ENCODE peak calls at places on chromosomes 7 and 10, in six cellular contexts. F is fibroblast of villous mesenchyme, J is lower lobe of right lung, Q is AG09309, D is IMR-90, X is A549. M is an unnamed sample.

GRCh38 chr7:136336932-136337331 is 359.8 kb upstream of the MTPN start:
- DNase-seq in F (no peak), J (no peak), Q (no peak), D (no peak), X (no peak), M (no peak)

GRCh38 chr10:132058793-132059759 is 6.7 kb upstream of the JAKMIP3 start:
- DNase-seq in F (no peak), J (no peak), Q (no peak), D (no peak), X (no peak), M (no peak)

GRCh38 chr7:16926283-16926682 is 44.5 kb upstream of the AGR3 start:
- DNase-seq in F (peak), J (no peak), Q (peak), D (peak), X (no peak), M (no peak)

GRCh38 chr7:94355389-94355788 is 39.3 kb upstream of the COL1A2 start:
- DNase-seq in F (no peak), J (no peak), Q (no peak), D (peak), X (no peak), M (no peak)

GRCh38 chr10:103712146-103712545 is 143.2 kb downstream of the SH3PXD2A start:
- DNase-seq in F (no peak), J (no peak), Q (no peak), D (no peak), X (no peak), M (no peak)

GRCh38 chr7:51303142-51303525 is 13.5 kb downstream of the COBL start:
- DNase-seq in F (no peak), J (no peak), Q (no peak), D (no peak), X (no peak), M (no peak)

GRCh38 chr7:158973440-158973839 is 117.1 kb downstream of the DYNC2I1 start:
- DNase-seq in F (peak), J (no peak), Q (no peak), D (no peak), X (no peak), M (no peak)

GRCh38 chr10:73076361-73077183 is 20.1 kb downstream of the P4HA1 start:
- DNase-seq in F (peak), J (no peak), Q (no peak), D (peak), X (no peak), M (peak)

GRCh38 chr10:76085773-76086570 is 654.5 kb downstream of the LRMDA start:
- DNase-seq in F (peak), J (no peak), Q (no peak), D (no peak), X (no peak), M (no peak)

GRCh38 chr7:32462966-32463365 is 27.2 kb downstream of the LSM5 start:
- DNase-seq in F (no peak), J (no peak), Q (no peak), D (no peak), X (no peak), M (no peak)

GRCh38 chr7:33706666-33707194 is 198.6 kb upstream of the BMPER start:
- DNase-seq in F (no peak), J (no peak), Q (no peak), D (no peak), X (no peak), M (no peak)

GRCh38 chr7:20330797-20331230 is at the start of gene ITGB8:
- DNase-seq in F (no peak), J (peak), Q (no peak), D (no peak), X (peak), M (no peak)

GRCh38 chr7:99699946-99700345 is 20.1 kb upstream of the CYP3A5 start:
- DNase-seq in F (no peak), J (no peak), Q (no peak), D (no peak), X (no peak), M (no peak)

GRCh38 chr7:5303885-5304505 is 21.3 kb downstream of the SLC29A4 start:
- DNase-seq in F (no peak), J (no peak), Q (no peak), D (no peak), X (no peak), M (no peak)

GRCh38 chr10:94279835-94280709 is 82.7 kb downstream of the NOC3L start:
- DNase-seq in F (peak), J (peak), Q (no peak), D (peak), X (peak), M (no peak)

GRCh38 chr10:90887555-90887954 is 15.8 kb downstream of the RPP30 start:
- DNase-seq in F (peak), J (no peak), Q (no peak), D (no peak), X (no peak), M (no peak)

GRCh38 chr7:36188266-36188665 is 35.2 kb downstream of the EEPD1 start:
- DNase-seq in F (peak), J (no peak), Q (no peak), D (no peak), X (no peak), M (no peak)

GRCh38 chr10:114571316-114571999 is 86.6 kb downstream of the ABLIM1 start:
- DNase-seq in F (no peak), J (no peak), Q (no peak), D (no peak), X (no peak), M (no peak)

GRCh38 chr10:16965740-16966447 is 148.7 kb upstream of the RSU1 start:
- DNase-seq in F (peak), J (no peak), Q (peak), D (peak), X (peak), M (peak)

GRCh38 chr7:136133491-136133990 is 156.4 kb upstream of the MTPN start:
- DNase-seq in F (no peak), J (no peak), Q (no peak), D (peak), X (no peak), M (no peak)

GRCh38 chr10:1094112-1095057 is 38.2 kb downstream of the WDR37 start:
- DNase-seq in F (no peak), J (no peak), Q (no peak), D (no peak), X (no peak), M (no peak)

GRCh38 chr7:147523056-147523455 is 1067.5 kb upstream of the C7orf33 start:
- DNase-seq in F (no peak), J (no peak), Q (no peak), D (no peak), X (no peak), M (no peak)

GRCh38 chr7:44281811-44282600 is 43.4 kb downstream of the CAMK2B start:
- DNase-seq in F (no peak), J (peak), Q (no peak), D (no peak), X (no peak), M (no peak)

DNA sequence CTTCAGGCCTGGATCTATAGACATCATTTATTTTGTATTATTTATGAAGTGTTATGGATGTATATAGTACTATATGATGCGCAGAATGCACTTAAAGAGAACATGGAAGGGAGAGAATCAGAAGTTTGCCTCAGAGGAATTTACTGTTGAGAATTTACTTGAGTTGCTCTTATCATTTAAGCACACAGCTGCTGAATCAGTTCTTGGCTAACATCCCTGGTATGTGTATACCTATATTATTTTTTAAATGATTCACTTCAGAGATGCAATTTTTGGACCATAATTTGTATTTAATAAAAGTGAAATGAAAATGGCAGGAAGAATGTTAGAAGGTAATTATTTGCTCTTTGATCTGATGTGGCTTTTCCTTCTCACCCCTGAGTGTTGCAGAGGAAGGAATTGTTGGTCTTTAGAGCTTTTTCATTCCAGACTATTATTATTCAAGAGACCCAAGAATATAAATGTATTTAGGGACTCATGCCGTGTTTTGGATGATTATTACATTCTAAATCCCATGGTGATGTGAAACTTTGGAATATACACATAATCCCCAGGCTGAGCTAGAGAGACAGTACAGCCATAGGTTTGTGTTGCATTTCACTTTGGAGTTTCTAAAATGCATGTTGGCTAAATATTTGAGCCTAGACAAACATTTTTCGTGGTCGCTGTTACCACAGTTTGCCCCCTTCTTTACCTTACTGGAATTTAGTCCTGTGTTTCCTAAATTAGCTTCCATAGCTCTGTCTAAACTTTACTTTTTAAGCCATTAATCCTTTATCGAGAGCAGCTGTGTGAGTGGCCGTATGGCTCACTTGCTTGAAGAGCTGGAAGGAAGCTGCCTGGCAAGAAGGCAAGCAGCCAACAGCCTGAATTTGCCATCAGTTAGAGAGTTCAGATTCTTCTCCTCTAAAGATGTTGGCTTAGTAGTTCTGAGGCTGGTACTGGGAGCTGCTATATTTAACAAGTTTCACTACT is 191.8 kb downstream of the BICC1 start:
- DNase-seq in F (no peak), J (no peak), Q (no peak), D (peak), X (no peak), M (no peak)
- H3K4me3 ChIP-seq in F (no peak), J (no peak), Q (no peak), D (no peak), X (no peak), M (no peak)

GRCh38 chr7:100789055-100789454 is 38.3 kb downstream of the EPHB4 start:
- DNase-seq in F (no peak), J (no peak), Q (no peak), D (no peak), X (no peak), M (no peak)
- TF ChIP-seq CTCF in F (peak), J (no peak), Q (no peak), D (no peak), X (no peak), M (no peak)

GRCh38 chr7:150515752-150516151 is 1.1 kb downstream of the GIMAP7 start:
- DNase-seq in F (no peak), J (no peak), Q (no peak), D (no peak), X (no peak), M (no peak)

GRCh38 chr7:150516956-150517355 is 2.3 kb downstream of the GIMAP7 start:
- DNase-seq in F (no peak), J (no peak), Q (no peak), D (no peak), X (no peak), M (no peak)

GRCh38 chr7:150514748-150515222 is at the start of gene GIMAP7:
- DNase-seq in F (no peak), J (no peak), Q (no peak), D (no peak), X (no peak), M (no peak)

GRCh38 chr7:150513758-150514157 is 914 bp upstream of the GIMAP7 start:
- DNase-seq in F (no peak), J (no peak), Q (no peak), D (no peak), X (no peak), M (no peak)

DNA sequence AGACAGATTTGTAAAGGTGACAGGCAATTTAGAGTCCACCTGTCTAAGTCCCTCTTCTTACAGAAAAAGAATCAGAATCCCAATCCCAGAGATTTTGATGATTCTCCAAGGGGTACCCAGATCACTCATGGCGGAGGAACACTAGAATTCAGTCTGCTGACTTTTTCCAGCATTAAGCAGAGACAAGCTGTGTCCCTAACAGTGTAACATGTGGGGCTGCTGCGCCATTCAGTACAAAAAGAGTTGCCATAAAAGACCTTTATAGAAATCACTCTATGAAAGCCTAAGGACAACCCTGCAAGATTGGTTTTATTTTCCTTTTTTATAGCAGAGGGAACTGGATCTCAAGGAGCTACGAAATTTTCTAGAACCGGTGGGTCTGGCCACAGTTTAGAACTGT is 576 bp downstream of the GIMAP7 start:
- DNase-seq in F (no peak), J (no peak), Q (no peak), D (no peak), X (no peak), M (no peak)
- H3K4me3 ChIP-seq in F (no peak), J (peak), Q (no peak), D (no peak), X (no peak), M (no peak)

DNA sequence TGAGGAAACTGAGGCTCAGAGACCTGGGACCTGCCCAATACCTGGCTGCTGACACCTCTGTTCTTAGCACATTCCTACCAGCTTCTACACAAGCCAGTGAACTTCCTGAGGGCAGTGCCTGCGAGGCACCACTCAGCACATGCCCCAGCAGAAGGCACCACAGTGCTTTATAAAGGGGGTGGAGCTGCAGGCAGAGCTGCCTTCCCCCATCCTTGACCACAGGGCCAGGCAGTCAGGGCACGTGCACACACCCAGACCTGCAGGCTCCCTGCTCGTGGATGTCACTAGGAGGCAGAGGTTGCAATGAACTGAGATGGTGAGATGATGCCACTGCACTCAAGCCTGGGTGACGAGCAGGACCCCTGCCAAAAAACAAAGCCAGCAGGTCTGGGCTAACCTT is 39.2 kb upstream of the TUBB8 start:
- DNase-seq in F (no peak), J (no peak), Q (no peak), D (no peak), X (no peak), M (no peak)
- TF ChIP-seq CTCF in F (no peak), J (no peak), Q (no peak), D (no peak), X (no peak), M (no peak)